ENCODE peak calls at places on chromosome 5, in five cellular contexts. U is AG04450; I is CD8-positive, alpha-beta T cell; Z is sigmoid colon; F is MCF 10A. K is an unnamed sample.
A peak's percentile ranks its signal among the peaks of the same experiment; 100 is the strongest.

GRCh38 chr5:79109527-79110492 is 1.8 kb upstream of the BHMT start:
- DNase-seq in U (no peak), I (no peak), Z (no peak), F (peak; percentile 43), K (no peak)

GRCh38 chr5:180401236-180401907 is 48.2 kb upstream of the GFPT2 start:
- DNase-seq in U (no peak), I (no peak), Z (no peak), F (peak; percentile 50), K (no peak)

GRCh38 chr5:176577312-176578176 is 28.4 kb downstream of the CDHR2 start:
- DNase-seq in U (no peak), I (no peak), Z (no peak), F (no peak), K (no peak)

GRCh38 chr5:177447066-177447610 is 524 bp downstream of the PRR7 start:
- DNase-seq in U (no peak), I (peak; percentile 59), Z (no peak), F (peak; percentile 71), K (no peak)

GRCh38 chr5:133381041-133381440 is 231.3 kb downstream of the FSTL4 start:
- DNase-seq in U (no peak), I (no peak), Z (no peak), F (no peak), K (no peak)

GRCh38 chr5:142845954-142846398 is 75.8 kb downstream of the ARHGAP26 start:
- DNase-seq in U (no peak), I (no peak), Z (no peak), F (no peak), K (no peak)

GRCh38 chr5:3828761-3829160 is 233.1 kb downstream of the IRX1 start:
- DNase-seq in U (no peak), I (no peak), Z (no peak), F (no peak), K (no peak)

GRCh38 chr5:17217421-17218352 is at the start of gene BASP1:
- DNase-seq in U (no peak), I (no peak), Z (peak; percentile 80), F (peak; percentile 72), K (peak; percentile 96)

GRCh38 chr5:170151105-170151831 is 45.6 kb downstream of the FOXI1 start:
- DNase-seq in U (no peak), I (no peak), Z (no peak), F (peak; percentile 95), K (no peak)

GRCh38 chr5:79829260-79829659 is 139.6 kb downstream of the CMYA5 start:
- DNase-seq in U (no peak), I (no peak), Z (no peak), F (peak; percentile 4), K (no peak)

GRCh38 chr5:177071671-177072385 is 14.9 kb upstream of the FGFR4 start:
- DNase-seq in U (peak; percentile 69), I (peak; percentile 45), Z (peak; percentile 81), F (peak; percentile 93), K (no peak)

GRCh38 chr5:41835625-41836024 is 34.6 kb downstream of the OXCT1 start:
- DNase-seq in U (peak; percentile 72), I (no peak), Z (peak; percentile 70), F (peak; percentile 70), K (peak; percentile 82)

GRCh38 chr5:142151436-142152382 is 43.1 kb downstream of the NDFIP1 start:
- DNase-seq in U (peak; percentile 74), I (peak; percentile 31), Z (no peak), F (peak; percentile 85), K (no peak)

GRCh38 chr5:108801776-108802175 is 54.1 kb downstream of the FER start:
- DNase-seq in U (peak; percentile 77), I (no peak), Z (no peak), F (peak; percentile 91), K (no peak)

GRCh38 chr5:10594591-10595210 is 30.8 kb downstream of the ANKRD33B start:
- DNase-seq in U (no peak), I (no peak), Z (no peak), F (no peak), K (no peak)

GRCh38 chr5:32265902-32266301 is 46.8 kb downstream of the MTMR12 start:
- DNase-seq in U (no peak), I (no peak), Z (no peak), F (no peak), K (no peak)

GRCh38 chr5:78405820-78406750 is 45.7 kb downstream of the SCAMP1 start:
- DNase-seq in U (no peak), I (no peak), Z (no peak), F (peak; percentile 35), K (no peak)

GRCh38 chr5:79686799-79687198 is 2.8 kb upstream of the CMYA5 start:
- DNase-seq in U (no peak), I (no peak), Z (no peak), F (no peak), K (no peak)

GRCh38 chr5:44875661-44876250 is 67.0 kb downstream of the MRPS30 start:
- DNase-seq in U (peak; percentile 36), I (no peak), Z (no peak), F (peak; percentile 90), K (no peak)

GRCh38 chr5:115983519-115983918 is 21.2 kb downstream of the LVRN start:
- DNase-seq in U (no peak), I (no peak), Z (no peak), F (no peak), K (no peak)

GRCh38 chr5:130874861-130875419 is 290.1 kb downstream of the HINT1 start:
- DNase-seq in U (no peak), I (no peak), Z (no peak), F (no peak), K (no peak)

GRCh38 chr5:58940446-58940845 is 357.6 kb downstream of the RAB3C start:
- DNase-seq in U (peak; percentile 71), I (no peak), Z (no peak), F (no peak), K (no peak)

GRCh38 chr5:81755320-81755719 is 4.4 kb upstream of the SSBP2 start:
- DNase-seq in U (peak; percentile 56), I (no peak), Z (peak; percentile 81), F (peak; percentile 91), K (no peak)

GRCh38 chr5:119238265-119239118 is 117.3 kb upstream of the TNFAIP8 start:
- DNase-seq in U (no peak), I (no peak), Z (no peak), F (no peak), K (no peak)

GRCh38 chr5:65809817-65810531 is 88.0 kb downstream of the NLN start:
- DNase-seq in U (no peak), I (no peak), Z (no peak), F (peak; percentile 50), K (no peak)

GRCh38 chr5:10288600-10289213 is 19.0 kb downstream of the CMBL start:
- DNase-seq in U (no peak), I (no peak), Z (no peak), F (peak; percentile 94), K (no peak)

GRCh38 chr5:141150993-141151325 is 1.1 kb downstream of the PCDHB6 start:
- DNase-seq in U (no peak), I (no peak), Z (no peak), F (no peak), K (no peak)

GRCh38 chr5:141155540-141156374 is 5.9 kb downstream of the PCDHB6 start:
- DNase-seq in U (no peak), I (no peak), Z (no peak), F (no peak), K (no peak)

GRCh38 chr5:141150215-141150992 is 547 bp downstream of the PCDHB6 start:
- DNase-seq in U (no peak), I (no peak), Z (no peak), F (no peak), K (no peak)

DNA sequence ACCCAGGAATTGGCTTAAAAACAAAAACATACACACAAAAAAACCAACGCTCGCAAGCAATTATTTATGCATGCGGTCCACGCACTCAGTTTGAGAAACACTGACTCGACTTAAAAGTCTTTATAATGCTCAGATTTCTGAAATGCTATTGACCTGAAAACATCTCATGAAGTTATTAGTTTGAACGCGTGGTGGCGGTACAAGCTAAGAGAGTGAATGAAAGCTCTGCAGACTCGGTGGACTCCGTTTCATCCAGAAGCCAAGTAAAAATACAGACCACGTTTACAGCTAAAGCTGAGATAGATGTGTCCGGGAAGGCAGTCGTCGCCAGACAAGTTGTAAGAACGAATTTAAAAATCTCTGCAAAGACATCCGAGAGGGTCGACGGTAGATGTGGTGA is at the start of gene PCDHB6:
- DNase-seq in U (no peak), I (no peak), Z (no peak), F (peak; percentile 6), K (no peak)
- TF ChIP-seq CTCF in U (no peak), I (no peak), Z (no peak), F (no peak), K (no peak)

GRCh38 chr5:96934695-96935555 is 955 bp upstream of the LNPEP start:
- DNase-seq in U (peak; percentile 83), I (peak; percentile 93), Z (peak; percentile 95), F (peak; percentile 96), K (peak; percentile 96)
- TF ChIP-seq CTCF in U (peak; percentile 26), I (no peak), Z (peak; percentile 19), F (no peak), K (no peak)

GRCh38 chr5:73899055-73899454 is 273.1 kb downstream of the ARHGEF28 start:
- DNase-seq in U (no peak), I (no peak), Z (no peak), F (no peak), K (no peak)

GRCh38 chr5:73900566-73900965 is 274.6 kb downstream of the ARHGEF28 start:
- DNase-seq in U (no peak), I (no peak), Z (no peak), F (no peak), K (no peak)

GRCh38 chr5:73901455-73901854 is 275.5 kb downstream of the ARHGEF28 start:
- DNase-seq in U (no peak), I (no peak), Z (no peak), F (peak; percentile 23), K (no peak)

GRCh38 chr5:73901045-73901444 is 275.0 kb downstream of the ARHGEF28 start:
- DNase-seq in U (peak; percentile 50), I (no peak), Z (no peak), F (peak; percentile 97), K (no peak)

DNA sequence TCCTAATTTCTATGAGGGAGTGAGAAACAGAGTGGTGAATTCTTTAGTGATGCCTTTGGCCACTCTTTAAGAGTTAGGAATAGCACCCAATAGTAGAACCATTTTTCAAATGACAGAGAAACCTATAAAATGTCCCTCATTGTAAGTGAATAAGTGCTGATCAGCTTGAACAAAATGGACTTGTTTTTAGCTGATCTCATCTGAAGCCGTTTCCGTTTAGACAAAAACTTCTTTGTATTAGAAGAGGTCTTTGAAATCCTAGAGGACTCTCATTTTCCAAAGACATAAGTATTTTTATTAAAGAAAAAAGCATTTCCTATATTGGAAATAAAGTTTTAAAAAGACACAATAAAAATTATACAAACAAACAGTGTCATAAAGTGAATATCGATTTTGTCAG is 273.9 kb downstream of the ARHGEF28 start:
- DNase-seq in U (no peak), I (no peak), Z (no peak), F (no peak), K (no peak)
- TF ChIP-seq CTCF in U (no peak), I (no peak), Z (no peak), F (no peak), K (no peak)

DNA sequence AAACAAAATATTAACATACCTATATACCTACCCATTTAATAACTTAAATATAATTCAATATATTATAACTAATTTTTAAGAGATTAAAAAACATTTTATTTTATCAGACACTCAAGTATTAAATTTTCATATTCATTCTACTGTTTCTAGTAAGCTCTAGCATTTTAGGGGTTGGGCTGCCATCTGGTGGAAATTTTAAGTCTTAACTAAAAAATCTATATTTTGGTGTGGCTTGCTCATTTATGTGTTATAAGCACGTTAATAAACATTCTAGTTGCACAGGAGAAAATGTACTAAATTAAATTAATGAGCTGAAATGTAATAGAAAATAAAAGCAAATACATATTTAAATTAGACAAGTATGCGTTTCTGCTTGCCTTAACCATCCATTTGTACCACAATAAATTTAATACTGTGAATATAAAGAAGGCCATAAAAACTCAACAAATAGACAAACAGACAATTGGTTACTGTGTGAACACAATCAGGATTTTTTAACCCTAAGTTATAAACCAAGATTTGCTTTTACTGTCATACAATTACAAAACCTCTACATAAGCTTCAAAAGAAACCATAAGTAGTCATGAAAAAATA is 1728.3 kb upstream of the CDH9 start:
- DNase-seq in U (no peak), I (no peak), Z (no peak), F (peak; percentile 69), K (no peak)
- TF ChIP-seq CTCF in U (peak; percentile 12), I (no peak), Z (no peak), F (peak; percentile 59), K (peak; percentile 88)

K was measured in chondrocyte.